ENCODE peak calls at places on chromosomes 13 and 19, in five cellular contexts. B, U, C, A and D are unnamed samples.

GRCh38 chr13:33108620-33109019 is 92.4 kb downstream of the KL start:
- DNase-seq in B (no peak), U (no peak), C (no peak), A (no peak), D (no peak)

GRCh38 chr13:112874751-112875300 is 94.2 kb upstream of the MCF2L start:
- DNase-seq in B (no peak), U (no peak), C (no peak), A (no peak), D (no peak)

GRCh38 chr19:7699422-7700127 is 2.4 kb downstream of the FCER2 start:
- DNase-seq in B (no peak), U (no peak), C (no peak), A (no peak), D (no peak)

GRCh38 chr19:57643734-57644133 is 10.8 kb downstream of the ZNF211 start:
- DNase-seq in B (no peak), U (no peak), C (no peak), A (no peak), D (no peak)

GRCh38 chr19:9839415-9839814 is 4.3 kb downstream of the PIN1 start:
- DNase-seq in B (no peak), U (no peak), C (no peak), A (no peak), D (no peak)

GRCh38 chr13:88802886-88803285 is 1131.7 kb downstream of the SLITRK5 start:
- DNase-seq in B (no peak), U (no peak), C (no peak), A (no peak), D (no peak)

GRCh38 chr19:58326501-58326913 is 287 bp upstream of the ZSCAN22 start:
- DNase-seq in B (no peak), U (no peak), C (no peak), A (no peak), D (no peak)

GRCh38 chr13:78608705-78609463 is 5.5 kb upstream of the POU4F1 start:
- DNase-seq in B (no peak), U (peak), C (no peak), A (peak), D (no peak)

GRCh38 chr13:21898990-21899389 is 228.1 kb downstream of the FGF9 start:
- DNase-seq in B (no peak), U (no peak), C (no peak), A (no peak), D (no peak)

GRCh38 chr13:97017322-97017721 is 23.0 kb upstream of the OXGR1 start:
- DNase-seq in B (no peak), U (no peak), C (no peak), A (no peak), D (no peak)

GRCh38 chr13:108227651-108228272 is 9.6 kb downstream of the ABHD13 start:
- DNase-seq in B (peak), U (no peak), C (no peak), A (no peak), D (peak)

GRCh38 chr13:71867101-71867814 is at the start of gene DACH1:
- DNase-seq in B (peak), U (peak), C (no peak), A (peak), D (no peak)

GRCh38 chr13:32443111-32443510 is 15.2 kb upstream of the N4BP2L1 start:
- DNase-seq in B (peak), U (no peak), C (no peak), A (no peak), D (peak)

GRCh38 chr13:33745370-33746324 is 72.3 kb upstream of the RFC3 start:
- DNase-seq in B (no peak), U (no peak), C (no peak), A (peak), D (no peak)

GRCh38 chr19:51101171-51101865 is 6.9 kb downstream of the CTU1 start:
- DNase-seq in B (no peak), U (no peak), C (no peak), A (no peak), D (no peak)

GRCh38 chr13:111217661-111218060 is 102.6 kb downstream of the ARHGEF7 start:
- DNase-seq in B (no peak), U (no peak), C (no peak), A (peak), D (no peak)

GRCh38 chr13:79477968-79478367 is 3.0 kb upstream of the NDFIP2 start:
- DNase-seq in B (peak), U (no peak), C (no peak), A (no peak), D (no peak)

GRCh38 chr13:21663197-21663596 is 7.7 kb upstream of the FGF9 start:
- DNase-seq in B (no peak), U (no peak), C (no peak), A (no peak), D (no peak)

GRCh38 chr19:8373867-8374813 is 10.2 kb downstream of the ANGPTL4 start:
- DNase-seq in B (no peak), U (no peak), C (no peak), A (peak), D (no peak)

GRCh38 chr13:91302070-91302469 is 45.4 kb upstream of the MIR17HG start:
- DNase-seq in B (no peak), U (no peak), C (no peak), A (no peak), D (no peak)

GRCh38 chr19:44752816-44753618 is 4.5 kb downstream of the BCL3 start:
- DNase-seq in B (peak), U (peak), C (peak), A (peak), D (peak)

GRCh38 chr13:34430294-34430693 is 511.8 kb upstream of the NBEA start:
- DNase-seq in B (no peak), U (no peak), C (no peak), A (no peak), D (no peak)

GRCh38 chr19:7733376-7733775 is 1.5 kb upstream of the CLEC4G start:
- DNase-seq in B (no peak), U (no peak), C (no peak), A (no peak), D (no peak)

GRCh38 chr13:23443878-23444277 is 10.4 kb upstream of the SACS start:
- DNase-seq in B (no peak), U (no peak), C (no peak), A (no peak), D (no peak)

GRCh38 chr13:89750371-89750770 is 1597.1 kb upstream of the MIR17HG start:
- DNase-seq in B (no peak), U (no peak), C (no peak), A (no peak), D (no peak)

GRCh38 chr19:16031872-16032200 is 44.5 kb upstream of the TPM4 start:
- DNase-seq in B (no peak), U (no peak), C (no peak), A (no peak), D (no peak)

GRCh38 chr13:110841406-110841805 is 73.5 kb downstream of the ANKRD10 start:
- DNase-seq in B (no peak), U (no peak), C (no peak), A (no peak), D (no peak)

GRCh38 chr13:78608254-78608704 is 4.9 kb upstream of the POU4F1 start:
- DNase-seq in B (no peak), U (peak), C (no peak), A (no peak), D (no peak)

GRCh38 chr13:91389186-91389585 is 9.2 kb upstream of the GPC5 start:
- DNase-seq in B (no peak), U (no peak), C (no peak), A (no peak), D (no peak)

GRCh38 chr19:55640577-55641375 is at the start of gene ZNF580:
- DNase-seq in B (peak), U (peak), C (peak), A (peak), D (peak)

GRCh38 chr13:47548294-47548825 is 452.7 kb downstream of the SUCLA2 start:
- DNase-seq in B (no peak), U (no peak), C (no peak), A (no peak), D (no peak)